ENCODE peak calls at places on chromosomes 7 and 10, in five cellular contexts. One of them, this sample, is unnamed.

GRCh38 chr7:101507791-101508252 is 121.3 kb downstream of the MYL10 start:
- DNase-seq in DND-41: peak; percentile 68
- DNase-seq in neural progenitor cell: peak; percentile 92
- DNase-seq in IMR-90: peak; percentile 42
- DNase-seq in neuronal stem cell: peak; percentile 75
- DNase-seq in this sample: peak; percentile 56

GRCh38 chr10:132062641-132063390 is 2.9 kb upstream of the JAKMIP3 start:
- DNase-seq in neural progenitor cell: no peak
- DNase-seq in DND-41: no peak
- DNase-seq in neuronal stem cell: no peak
- DNase-seq in IMR-90: no peak
- DNase-seq in this sample: no peak

GRCh38 chr10:33120700-33121099 is 162.7 kb upstream of the ITGB1 start:
- DNase-seq in neural progenitor cell: no peak
- DNase-seq in DND-41: no peak
- DNase-seq in IMR-90: no peak
- DNase-seq in neuronal stem cell: no peak
- DNase-seq in this sample: no peak

GRCh38 chr7:38169862-38170261 is 8.2 kb upstream of the STARD3NL start:
- DNase-seq in IMR-90: peak; percentile 77
- DNase-seq in DND-41: no peak
- DNase-seq in neural progenitor cell: no peak
- DNase-seq in neuronal stem cell: no peak
- DNase-seq in this sample: no peak

GRCh38 chr10:5589963-5590511 is 65.3 kb downstream of the CALML3 start:
- DNase-seq in DND-41: no peak
- DNase-seq in neural progenitor cell: no peak
- DNase-seq in neuronal stem cell: no peak
- DNase-seq in IMR-90: peak; percentile 76
- DNase-seq in this sample: no peak

GRCh38 chr10:5297466-5297865 is 67.3 kb upstream of the UCN3 start:
- DNase-seq in neuronal stem cell: no peak
- DNase-seq in IMR-90: no peak
- DNase-seq in DND-41: peak; percentile 59
- DNase-seq in neural progenitor cell: no peak
- DNase-seq in this sample: peak; percentile 67

GRCh38 chr7:78493383-78493782 is 694.8 kb downstream of the PHTF2 start:
- DNase-seq in neural progenitor cell: no peak
- DNase-seq in IMR-90: no peak
- DNase-seq in DND-41: no peak
- DNase-seq in neuronal stem cell: no peak
- DNase-seq in this sample: peak; percentile 95

GRCh38 chr10:33273295-33274002 is 61.0 kb downstream of the NRP1 start:
- DNase-seq in neural progenitor cell: peak; percentile 28
- DNase-seq in DND-41: no peak
- DNase-seq in IMR-90: peak; percentile 96
- DNase-seq in neuronal stem cell: peak; percentile 21
- DNase-seq in this sample: no peak

GRCh38 chr7:139651308-139651707 is 126.5 kb downstream of the HIPK2 start:
- DNase-seq in IMR-90: peak; percentile 35
- DNase-seq in neural progenitor cell: no peak
- DNase-seq in DND-41: no peak
- DNase-seq in neuronal stem cell: no peak
- DNase-seq in this sample: no peak

GRCh38 chr7:125465527-125465926 is 535.9 kb upstream of the POT1 start:
- DNase-seq in DND-41: no peak
- DNase-seq in IMR-90: no peak
- DNase-seq in neuronal stem cell: no peak
- DNase-seq in neural progenitor cell: no peak
- DNase-seq in this sample: peak; percentile 75

GRCh38 chr7:143289421-143289820 is 1.3 kb downstream of the CASP2 start:
- DNase-seq in IMR-90: peak; percentile 48
- DNase-seq in neural progenitor cell: no peak
- DNase-seq in neuronal stem cell: no peak
- DNase-seq in DND-41: no peak
- DNase-seq in this sample: no peak

GRCh38 chr7:114639456-114639855 is 224.8 kb downstream of the FOXP2 start:
- DNase-seq in neural progenitor cell: no peak
- DNase-seq in DND-41: no peak
- DNase-seq in IMR-90: no peak
- DNase-seq in neuronal stem cell: no peak
- DNase-seq in this sample: no peak

GRCh38 chr7:38858281-38858884 is 50.6 kb downstream of the VPS41 start:
- DNase-seq in IMR-90: peak; percentile 81
- DNase-seq in DND-41: no peak
- DNase-seq in neuronal stem cell: no peak
- DNase-seq in neural progenitor cell: no peak
- DNase-seq in this sample: no peak

GRCh38 chr7:23065974-23066373 is 39.6 kb upstream of the KLHL7 start:
- DNase-seq in neuronal stem cell: no peak
- DNase-seq in DND-41: no peak
- DNase-seq in IMR-90: peak; percentile 48
- DNase-seq in neural progenitor cell: no peak
- DNase-seq in this sample: no peak

GRCh38 chr7:90689256-90689655 is 93.1 kb downstream of the CDK14 start:
- DNase-seq in DND-41: no peak
- DNase-seq in neural progenitor cell: no peak
- DNase-seq in neuronal stem cell: no peak
- DNase-seq in IMR-90: no peak
- DNase-seq in this sample: no peak

GRCh38 chr7:155228894-155229293 is 68.8 kb upstream of the INSIG1 start:
- DNase-seq in DND-41: no peak
- DNase-seq in neural progenitor cell: no peak
- DNase-seq in IMR-90: no peak
- DNase-seq in neuronal stem cell: no peak
- DNase-seq in this sample: no peak

GRCh38 chr10:507908-508444 is 181.5 kb downstream of the DIP2C start:
- DNase-seq in neural progenitor cell: no peak
- DNase-seq in neuronal stem cell: no peak
- DNase-seq in IMR-90: no peak
- DNase-seq in DND-41: no peak
- DNase-seq in this sample: no peak
- H3K36me3 ChIP-seq in neural progenitor cell: no peaks in the 10 kb centered on the region
- H3K36me3 ChIP-seq in neuronal stem cell: peaks cover 22% of the 10 kb centered on the region
- H3K36me3 ChIP-seq in IMR-90: peaks cover 13% of the 10 kb centered on the region
- H3K36me3 ChIP-seq in DND-41: no peaks in the 10 kb centered on the region
- H3K36me3 ChIP-seq in this sample: no peaks in the 10 kb centered on the region

DNA sequence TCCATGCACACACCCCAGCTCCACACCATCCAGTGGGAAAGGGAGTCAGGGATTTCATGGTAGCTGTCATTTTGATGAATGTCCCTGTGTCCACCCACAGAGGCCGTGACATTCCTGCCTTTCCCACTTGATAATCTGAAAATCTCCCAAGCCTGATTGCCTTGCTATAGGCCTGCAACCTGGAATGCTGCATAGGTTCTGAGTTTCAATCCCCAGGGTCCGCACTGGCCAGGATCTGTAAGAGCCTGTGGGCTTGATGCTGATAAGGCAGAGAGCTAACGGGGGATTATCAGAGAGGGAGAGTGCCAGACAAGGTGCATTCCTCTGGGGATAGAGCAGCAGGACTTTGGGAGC is 57.5 kb downstream of the RBM20 start:
- DNase-seq in neuronal stem cell: no peak
- DNase-seq in DND-41: no peak
- DNase-seq in neural progenitor cell: peak; percentile 82
- DNase-seq in IMR-90: no peak
- DNase-seq in this sample: no peak
- H2AFZ ChIP-seq in neuronal stem cell: no peak overlapping the region
- H2AFZ ChIP-seq in DND-41: no peak overlapping the region
- H2AFZ ChIP-seq in neural progenitor cell: no peak overlapping the region
- H2AFZ ChIP-seq in IMR-90: no peak overlapping the region
- H2AFZ ChIP-seq in this sample: no peak overlapping the region

DNA sequence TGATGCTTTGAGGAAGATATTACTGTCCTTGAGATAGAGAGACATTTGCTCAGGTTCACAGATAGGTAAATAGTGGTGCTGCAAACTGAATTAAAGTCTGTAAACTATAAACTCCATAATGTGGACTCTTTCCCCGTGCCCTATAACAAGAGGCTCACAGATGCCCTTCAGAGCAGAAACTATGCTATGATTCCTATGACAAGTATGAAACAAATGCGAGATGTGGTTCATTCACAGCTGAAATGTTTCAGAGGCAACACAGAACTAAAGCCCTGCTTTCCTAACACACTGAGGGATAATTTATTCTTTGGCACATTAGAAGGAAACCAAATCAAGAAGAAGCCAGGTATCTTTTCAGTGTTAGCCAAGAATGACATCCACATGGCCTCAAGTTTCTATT is 13.4 kb downstream of the CHUK start:
- DNase-seq in neural progenitor cell: no peak
- DNase-seq in neuronal stem cell: no peak
- DNase-seq in IMR-90: no peak
- DNase-seq in DND-41: no peak
- DNase-seq in this sample: no peak
- H3K36me3 ChIP-seq in neural progenitor cell: peaks cover 9% of the 10 kb centered on the region
- H3K36me3 ChIP-seq in neuronal stem cell: peaks cover 100% of the 10 kb centered on the region
- H3K36me3 ChIP-seq in IMR-90: peaks cover 18% of the 10 kb centered on the region
- H3K36me3 ChIP-seq in DND-41: peaks cover 92% of the 10 kb centered on the region
- H3K36me3 ChIP-seq in this sample: peaks cover 3% of the 10 kb centered on the region

GRCh38 chr7:85695041-85695990 is 508.5 kb upstream of the SEMA3D start:
- DNase-seq in neuronal stem cell: no peak
- DNase-seq in DND-41: no peak
- DNase-seq in IMR-90: peak; percentile 15
- DNase-seq in neural progenitor cell: no peak
- DNase-seq in this sample: no peak
- H2AFZ ChIP-seq in neuronal stem cell: no peak overlapping the region
- H2AFZ ChIP-seq in DND-41: no peak overlapping the region
- H2AFZ ChIP-seq in IMR-90: no peak overlapping the region
- H2AFZ ChIP-seq in neural progenitor cell: no peak overlapping the region
- H2AFZ ChIP-seq in this sample: no peak overlapping the region

GRCh38 chr10:70935631-70936030 is 47.3 kb upstream of the PCBD1 start:
- DNase-seq in DND-41: no peak
- DNase-seq in neuronal stem cell: no peak
- DNase-seq in IMR-90: no peak
- DNase-seq in neural progenitor cell: no peak
- DNase-seq in this sample: no peak
- H3K36me3 ChIP-seq in DND-41: no peaks in the 10 kb centered on the region
- H3K36me3 ChIP-seq in neuronal stem cell: no peaks in the 10 kb centered on the region
- H3K36me3 ChIP-seq in IMR-90: no peaks in the 10 kb centered on the region
- H3K36me3 ChIP-seq in neural progenitor cell: no peaks in the 10 kb centered on the region
- H3K36me3 ChIP-seq in this sample: no peaks in the 10 kb centered on the region

GRCh38 chr10:92811986-92812385 is 36.3 kb upstream of the EXOC6 start:
- DNase-seq in neural progenitor cell: peak; percentile 52
- DNase-seq in IMR-90: no peak
- DNase-seq in DND-41: no peak
- DNase-seq in neuronal stem cell: peak; percentile 29
- DNase-seq in this sample: no peak
- H2AFZ ChIP-seq in neural progenitor cell: no peak overlapping the region
- H2AFZ ChIP-seq in IMR-90: no peak overlapping the region
- H2AFZ ChIP-seq in DND-41: no peak overlapping the region
- H2AFZ ChIP-seq in neuronal stem cell: no peak overlapping the region
- H2AFZ ChIP-seq in this sample: no peak overlapping the region

DNA sequence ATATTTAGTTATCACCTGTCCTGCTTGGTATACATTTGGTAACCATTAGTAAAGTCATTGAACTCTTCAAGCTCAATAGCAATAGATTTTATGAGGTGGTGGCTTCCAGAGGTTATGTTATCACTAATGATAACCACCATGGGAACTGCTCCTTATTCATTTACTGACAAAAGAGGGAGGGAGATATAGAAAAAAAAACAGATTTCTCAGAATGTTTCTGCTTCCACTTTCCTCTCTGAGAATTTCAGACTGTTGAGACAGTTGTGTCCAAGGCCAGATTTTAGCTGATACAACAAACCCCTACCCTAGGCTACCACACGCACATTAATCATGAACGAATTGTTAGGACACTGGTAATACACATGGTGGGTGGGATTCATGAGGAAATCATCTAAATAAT is 154.0 kb upstream of the AOAH start:
- DNase-seq in IMR-90: no peak
- DNase-seq in neuronal stem cell: no peak
- DNase-seq in neural progenitor cell: no peak
- DNase-seq in DND-41: no peak
- DNase-seq in this sample: no peak
- H3K36me3 ChIP-seq in IMR-90: no peaks in the 10 kb centered on the region
- H3K36me3 ChIP-seq in neuronal stem cell: peaks cover 3% of the 10 kb centered on the region
- H3K36me3 ChIP-seq in neural progenitor cell: no peaks in the 10 kb centered on the region
- H3K36me3 ChIP-seq in DND-41: peaks cover 17% of the 10 kb centered on the region
- H3K36me3 ChIP-seq in this sample: no peaks in the 10 kb centered on the region